ENCODE peak calls at places on chromosome 17, in six cellular contexts. M, C, D, T, Y and V are unnamed samples.

GRCh38 chr17:82858376-82859126 is 18.7 kb upstream of the ZNF750 start:
- DNase-seq in M (no peak), C (no peak), D (no peak), T (no peak), Y (no peak), V (no peak)

GRCh38 chr17:39648876-39649430 is 12.0 kb downstream of the STARD3 start:
- DNase-seq in M (no peak), C (peak; percentile 57), D (no peak), T (no peak), Y (no peak), V (no peak)

GRCh38 chr17:64264891-64265290 is 1.8 kb upstream of the TEX2 start:
- DNase-seq in M (no peak), C (no peak), D (no peak), T (no peak), Y (no peak), V (no peak)

GRCh38 chr17:3870871-3871306 is 22.0 kb downstream of the CAMKK1 start:
- DNase-seq in M (no peak), C (no peak), D (no peak), T (no peak), Y (no peak), V (no peak)

GRCh38 chr17:13544755-13545154 is 57.0 kb downstream of the HS3ST3A1 start:
- DNase-seq in M (no peak), C (no peak), D (no peak), T (no peak), Y (no peak), V (peak; percentile 71)

GRCh38 chr17:50128441-50129302 is 1.3 kb downstream of the SAMD14 start:
- DNase-seq in M (no peak), C (no peak), D (no peak), T (no peak), Y (no peak), V (no peak)

GRCh38 chr17:752620-753219 is 656 bp upstream of the GEMIN4 start:
- DNase-seq in M (no peak), C (peak; percentile 20), D (peak; percentile 16), T (no peak), Y (peak; percentile 75), V (peak; percentile 22)

GRCh38 chr17:46003907-46004748 is 5.1 kb downstream of the STH start:
- DNase-seq in M (no peak), C (no peak), D (no peak), T (no peak), Y (peak; percentile 50), V (no peak)

GRCh38 chr17:20852541-20853370 is 190.1 kb downstream of the USP22 start:
- DNase-seq in M (no peak), C (no peak), D (no peak), T (no peak), Y (peak; percentile 31), V (peak; percentile 26)

GRCh38 chr17:43714338-43715149 is 44.0 kb downstream of the SOST start:
- DNase-seq in M (no peak), C (no peak), D (no peak), T (no peak), Y (no peak), V (peak; percentile 43)